ENCODE peak calls at places on chromosomes 1 and 21, in ten cellular contexts. S is stimulated activated CD4-positive, alpha-beta T cell treated with anti-CD3 and anti-CD28 coated beads, TNF-alpha, amount 100 ng/mL, for 48 hours; A is GM10248; C is substantia nigra; P is IMR-90; O is activated CD4-positive, alpha-beta T cell treated with anti-CD3 and anti-CD28 coated beads for 24 hours; H is tibial artery; E is sigmoid colon; X is GM04503; N is germinal center. R is an unnamed sample.
A peak's percentile ranks its signal among the peaks of the same experiment; 100 is the strongest.

GRCh38 chr1:44947060-44947773 is 39.2 kb downstream of the EIF2B3 start:
- DNase-seq in S (no peak), A (no peak), C (no peak), P (peak; percentile 69), O (no peak), H (peak; percentile 24), E (no peak), X (peak; percentile 85), N (no peak), R (no peak)

GRCh38 chr1:46643368-46643775 is 24.8 kb downstream of the ATPAF1 start:
- DNase-seq in S (no peak), A (no peak), C (no peak), P (peak; percentile 89), O (no peak), H (no peak), E (peak; percentile 73), X (peak; percentile 88), N (no peak), R (no peak)

GRCh38 chr21:31115249-31115648 is 77.0 kb upstream of the KRTAP19-8 start:
- DNase-seq in S (no peak), A (no peak), C (no peak), P (no peak), O (no peak), H (no peak), E (no peak), X (no peak), N (no peak), R (no peak)

GRCh38 chr1:33338495-33339211 is 17.8 kb upstream of the A3GALT2 start:
- DNase-seq in S (no peak), A (no peak), C (no peak), P (peak; percentile 87), O (no peak), H (peak; percentile 76), E (peak; percentile 89), X (peak; percentile 82), N (no peak), R (no peak)

GRCh38 chr1:201267481-201268229 is 15.7 kb upstream of the PKP1 start:
- DNase-seq in S (no peak), A (no peak), C (no peak), P (peak; percentile 85), O (no peak), H (no peak), E (peak; percentile 27), X (peak; percentile 23), N (no peak), R (no peak)

GRCh38 chr1:22250724-22251123 is 107.8 kb upstream of the WNT4 start:
- DNase-seq in S (no peak), A (no peak), C (no peak), P (no peak), O (no peak), H (no peak), E (no peak), X (no peak), N (no peak), R (no peak)

GRCh38 chr21:46195595-46196195 is 11.4 kb upstream of the SPATC1L start:
- DNase-seq in S (no peak), A (no peak), C (no peak), P (no peak), O (no peak), H (no peak), E (peak; percentile 39), X (no peak), N (no peak), R (no peak)

GRCh38 chr1:23957096-23957495 is 2.5 kb upstream of the PNRC2 start:
- DNase-seq in S (no peak), A (no peak), C (no peak), P (no peak), O (no peak), H (no peak), E (no peak), X (no peak), N (no peak), R (no peak)

GRCh38 chr1:165666152-165666551 is 32.2 kb downstream of the ALDH9A1 start:
- DNase-seq in S (no peak), A (no peak), C (no peak), P (peak; percentile 68), O (no peak), H (no peak), E (no peak), X (peak; percentile 23), N (no peak), R (no peak)

GRCh38 chr1:31467005-31467674 is 54.1 kb downstream of the SERINC2 start:
- DNase-seq in S (no peak), A (no peak), C (no peak), P (no peak), O (no peak), H (no peak), E (no peak), X (no peak), N (no peak), R (no peak)

GRCh38 chr1:24504560-24504959 is 1.9 kb downstream of the RCAN3 start:
- DNase-seq in S (no peak), A (no peak), C (no peak), P (no peak), O (no peak), H (no peak), E (no peak), X (no peak), N (no peak), R (no peak)

GRCh38 chr1:34373912-34374311 is 197.2 kb downstream of the C1orf94 start:
- DNase-seq in S (no peak), A (no peak), C (no peak), P (no peak), O (no peak), H (no peak), E (no peak), X (no peak), N (no peak), R (no peak)

GRCh38 chr1:177883581-177883980 is 86.3 kb downstream of the SEC16B start:
- DNase-seq in S (no peak), A (no peak), C (no peak), P (no peak), O (no peak), H (no peak), E (no peak), X (no peak), N (no peak), R (no peak)

GRCh38 chr1:31931241-31932225 is 6.6 kb downstream of the PTP4A2 start:
- DNase-seq in S (no peak), A (no peak), C (no peak), P (peak; percentile 67), O (no peak), H (no peak), E (no peak), X (no peak), N (no peak), R (no peak)

GRCh38 chr1:7549277-7549676 is 221.8 kb upstream of the VAMP3 start:
- DNase-seq in S (peak; percentile 28), A (no peak), C (no peak), P (peak; percentile 87), O (peak; percentile 23), H (no peak), E (no peak), X (peak; percentile 31), N (no peak), R (peak; percentile 14)

GRCh38 chr1:228317411-228317828 is 89.2 kb downstream of the TRIM11 start:
- DNase-seq in S (no peak), A (no peak), C (no peak), P (no peak), O (no peak), H (no peak), E (no peak), X (no peak), N (no peak), R (no peak)

GRCh38 chr1:239633432-239633831 is 247.1 kb downstream of the CHRM3 start:
- DNase-seq in S (no peak), A (no peak), C (no peak), P (no peak), O (no peak), H (no peak), E (no peak), X (no peak), N (no peak), R (no peak)

GRCh38 chr1:59814901-59815825 is at the start of gene HOOK1:
- DNase-seq in S (no peak), A (no peak), C (no peak), P (no peak), O (no peak), H (no peak), E (no peak), X (no peak), N (peak; percentile 7), R (no peak)